ENCODE peak calls at places on chromosomes 1 and 21, in seven cellular contexts. Z, K, J, T, C, B and X are unnamed samples.
A peak's percentile ranks its signal among the peaks of the same experiment; 100 is the strongest.

GRCh38 chr1:111736548-111737215 is 2.5 kb downstream of the INKA2 start:
- DNase-seq in C (no peak), K (peak; percentile 45), J (no peak), B (no peak), T (no peak), Z (no peak), X (no peak)

GRCh38 chr1:44368471-44369151 is 13.6 kb upstream of the ERI3 start:
- DNase-seq in Z (no peak), B (no peak), C (no peak), T (no peak), J (no peak), K (no peak), X (no peak)

GRCh38 chr21:27023186-27023585 is 56.3 kb upstream of the ADAMTS5 start:
- DNase-seq in C (no peak), K (no peak), J (no peak), Z (no peak), B (no peak), T (no peak), X (no peak)

GRCh38 chr1:184648856-184649201 is 105.8 kb downstream of the EDEM3 start:
- DNase-seq in B (no peak), C (no peak), Z (no peak), J (no peak), T (no peak), K (no peak), X (no peak)

GRCh38 chr1:9275567-9276034 is 17.1 kb upstream of the SPSB1 start:
- DNase-seq in K (peak; percentile 92), Z (peak; percentile 72), C (peak; percentile 74), T (peak; percentile 89), B (no peak), J (no peak), X (no peak)

GRCh38 chr1:243287128-243287470 is 31.3 kb downstream of the SDCCAG8 start:
- DNase-seq in Z (no peak), T (no peak), K (peak; percentile 63), J (no peak), C (no peak), B (no peak), X (no peak)

GRCh38 chr1:173330149-173330951 is 123.2 kb upstream of the TNFSF4 start:
- DNase-seq in T (peak; percentile 53), K (peak; percentile 83), Z (no peak), J (no peak), B (no peak), C (no peak), X (no peak)

GRCh38 chr1:43373034-43373940 is 5.5 kb upstream of the ELOVL1 start:
- DNase-seq in C (peak; percentile 86), B (no peak), T (peak; percentile 88), J (no peak), Z (no peak), K (peak; percentile 88), X (no peak)

GRCh38 chr21:38139380-38140168 is 117.2 kb upstream of the KCNJ15 start:
- DNase-seq in Z (no peak), B (no peak), J (no peak), T (peak; percentile 85), K (peak; percentile 62), C (no peak), X (no peak)

GRCh38 chr1:38964140-38964548 is 22.5 kb upstream of the RHBDL2 start:
- DNase-seq in C (peak; percentile 42), J (no peak), K (no peak), Z (no peak), B (no peak), T (no peak), X (no peak)